ENCODE peak calls at places on chromosomes 11 and 22, in five cellular contexts. One of them, this sample, is unnamed.

GRCh38 chr11:67266424-67267187 is at the start of gene GRK2:
- DNase-seq in EH: peak; percentile 61
- DNase-seq in iPS DF 6.9: no peak
- DNase-seq in activated naive CD4-positive, alpha-beta T cell: peak; percentile 43
- DNase-seq in brain microvascular endothelial cell: no peak
- DNase-seq in this sample: peak; percentile 73

GRCh38 chr11:17386331-17387084 is 2.0 kb downstream of the KCNJ11 start:
- DNase-seq in EH: peak; percentile 47
- DNase-seq in iPS DF 6.9: no peak
- DNase-seq in activated naive CD4-positive, alpha-beta T cell: peak; percentile 13
- DNase-seq in brain microvascular endothelial cell: peak; percentile 35
- DNase-seq in this sample: peak; percentile 57

GRCh38 chr22:37428649-37429586 is 1.6 kb upstream of the ELFN2 start:
- DNase-seq in EH: peak; percentile 56
- DNase-seq in iPS DF 6.9: no peak
- DNase-seq in activated naive CD4-positive, alpha-beta T cell: peak; percentile 42
- DNase-seq in brain microvascular endothelial cell: no peak
- DNase-seq in this sample: peak; percentile 69

GRCh38 chr22:17968126-17968525 is 56.2 kb downstream of the MICAL3 start:
- DNase-seq in EH: no peak
- DNase-seq in iPS DF 6.9: no peak
- DNase-seq in activated naive CD4-positive, alpha-beta T cell: no peak
- DNase-seq in brain microvascular endothelial cell: no peak
- DNase-seq in this sample: no peak

GRCh38 chr22:33440756-33441155 is 382.6 kb upstream of the SYN3 start:
- DNase-seq in EH: no peak
- DNase-seq in iPS DF 6.9: no peak
- DNase-seq in activated naive CD4-positive, alpha-beta T cell: no peak
- DNase-seq in brain microvascular endothelial cell: no peak
- DNase-seq in this sample: no peak

GRCh38 chr22:33851985-33852384 is 68.3 kb downstream of the LARGE1 start:
- DNase-seq in EH: no peak
- DNase-seq in iPS DF 6.9: no peak
- DNase-seq in activated naive CD4-positive, alpha-beta T cell: no peak
- DNase-seq in brain microvascular endothelial cell: no peak
- DNase-seq in this sample: peak; percentile 13

GRCh38 chr11:91866642-91867041 is 358.0 kb upstream of the FAT3 start:
- DNase-seq in EH: no peak
- DNase-seq in iPS DF 6.9: no peak
- DNase-seq in activated naive CD4-positive, alpha-beta T cell: no peak
- DNase-seq in brain microvascular endothelial cell: no peak
- DNase-seq in this sample: no peak

GRCh38 chr11:31711137-31711536 is 100.0 kb downstream of the PAX6 start:
- DNase-seq in EH: no peak
- DNase-seq in iPS DF 6.9: no peak
- DNase-seq in activated naive CD4-positive, alpha-beta T cell: no peak
- DNase-seq in brain microvascular endothelial cell: no peak
- DNase-seq in this sample: no peak

GRCh38 chr22:28773461-28773867 is 969 bp downstream of the CCDC117 start:
- DNase-seq in EH: no peak
- DNase-seq in iPS DF 6.9: no peak
- DNase-seq in activated naive CD4-positive, alpha-beta T cell: no peak
- DNase-seq in brain microvascular endothelial cell: no peak
- DNase-seq in this sample: no peak

GRCh38 chr11:12543596-12544415 is 130.4 kb upstream of the TEAD1 start:
- DNase-seq in EH: peak; percentile 27
- DNase-seq in iPS DF 6.9: no peak
- DNase-seq in activated naive CD4-positive, alpha-beta T cell: no peak
- DNase-seq in brain microvascular endothelial cell: no peak
- DNase-seq in this sample: no peak

GRCh38 chr22:35921777-35922176 is 106.8 kb downstream of the RBFOX2 start:
- DNase-seq in EH: peak; percentile 93
- DNase-seq in iPS DF 6.9: peak; percentile 47
- DNase-seq in activated naive CD4-positive, alpha-beta T cell: no peak
- DNase-seq in brain microvascular endothelial cell: peak; percentile 88
- DNase-seq in this sample: peak; percentile 94

GRCh38 chr11:36361901-36362391 is 65.9 kb downstream of the PRR5L start:
- DNase-seq in EH: peak; percentile 97
- DNase-seq in iPS DF 6.9: no peak
- DNase-seq in activated naive CD4-positive, alpha-beta T cell: no peak
- DNase-seq in brain microvascular endothelial cell: peak; percentile 94
- DNase-seq in this sample: peak; percentile 95

GRCh38 chr22:49751318-49751967 is 76.2 kb downstream of the BRD1 start:
- DNase-seq in EH: no peak
- DNase-seq in iPS DF 6.9: no peak
- DNase-seq in activated naive CD4-positive, alpha-beta T cell: no peak
- DNase-seq in brain microvascular endothelial cell: no peak
- DNase-seq in this sample: no peak

GRCh38 chr11:42812408-42812807 is 499.4 kb upstream of the API5 start:
- DNase-seq in EH: no peak
- DNase-seq in iPS DF 6.9: no peak
- DNase-seq in activated naive CD4-positive, alpha-beta T cell: no peak
- DNase-seq in brain microvascular endothelial cell: no peak
- DNase-seq in this sample: no peak

GRCh38 chr22:25406510-25407210 is 157.8 kb upstream of the GRK3 start:
- DNase-seq in EH: no peak
- DNase-seq in iPS DF 6.9: no peak
- DNase-seq in activated naive CD4-positive, alpha-beta T cell: no peak
- DNase-seq in brain microvascular endothelial cell: no peak
- DNase-seq in this sample: no peak

GRCh38 chr11:15621565-15621964 is 506.8 kb downstream of the INSC start:
- DNase-seq in EH: no peak
- DNase-seq in iPS DF 6.9: no peak
- DNase-seq in activated naive CD4-positive, alpha-beta T cell: no peak
- DNase-seq in brain microvascular endothelial cell: no peak
- DNase-seq in this sample: no peak

GRCh38 chr11:44905131-44905866 is 45.4 kb downstream of the TP53I11 start:
- DNase-seq in EH: no peak
- DNase-seq in iPS DF 6.9: no peak
- DNase-seq in activated naive CD4-positive, alpha-beta T cell: no peak
- DNase-seq in brain microvascular endothelial cell: no peak
- DNase-seq in this sample: no peak

GRCh38 chr11:72864692-72865655 is 50.8 kb downstream of the ATG16L2 start:
- DNase-seq in EH: peak; percentile 90
- DNase-seq in iPS DF 6.9: no peak
- DNase-seq in activated naive CD4-positive, alpha-beta T cell: no peak
- DNase-seq in brain microvascular endothelial cell: peak; percentile 38
- DNase-seq in this sample: peak; percentile 31

GRCh38 chr11:115279831-115280761 is 224.1 kb downstream of the CADM1 start:
- DNase-seq in EH: peak; percentile 78
- DNase-seq in iPS DF 6.9: no peak
- DNase-seq in activated naive CD4-positive, alpha-beta T cell: no peak
- DNase-seq in brain microvascular endothelial cell: no peak
- DNase-seq in this sample: no peak

GRCh38 chr11:18706330-18707243 is 8.0 kb downstream of the TMEM86A start:
- DNase-seq in EH: peak; percentile 30
- DNase-seq in iPS DF 6.9: no peak
- DNase-seq in activated naive CD4-positive, alpha-beta T cell: peak; percentile 44
- DNase-seq in brain microvascular endothelial cell: no peak
- DNase-seq in this sample: peak; percentile 28

GRCh38 chr11:50088231-50088630 is 55.6 kb downstream of the OR4C45 start:
- DNase-seq in EH: no peak
- DNase-seq in iPS DF 6.9: no peak
- DNase-seq in activated naive CD4-positive, alpha-beta T cell: no peak
- DNase-seq in brain microvascular endothelial cell: no peak
- DNase-seq in this sample: no peak

GRCh38 chr11:5690736-5691135 is 1.1 kb downstream of the TRIM22 start:
- DNase-seq in EH: peak; percentile 49
- DNase-seq in iPS DF 6.9: no peak
- DNase-seq in activated naive CD4-positive, alpha-beta T cell: no peak
- DNase-seq in brain microvascular endothelial cell: no peak
- DNase-seq in this sample: peak; percentile 37

GRCh38 chr11:6655020-6655789 is 404 bp downstream of the DCHS1 start:
- DNase-seq in EH: peak; percentile 50
- DNase-seq in iPS DF 6.9: no peak
- DNase-seq in activated naive CD4-positive, alpha-beta T cell: peak; percentile 18
- DNase-seq in brain microvascular endothelial cell: no peak
- DNase-seq in this sample: peak; percentile 64

GRCh38 chr11:114398303-114398920 is 1.9 kb downstream of the C11orf71 start:
- DNase-seq in EH: no peak
- DNase-seq in iPS DF 6.9: no peak
- DNase-seq in activated naive CD4-positive, alpha-beta T cell: no peak
- DNase-seq in brain microvascular endothelial cell: no peak
- DNase-seq in this sample: no peak

GRCh38 chr11:67507242-67507890 is 596 bp downstream of the CDK2AP2 start:
- DNase-seq in EH: peak; percentile 82
- DNase-seq in iPS DF 6.9: no peak
- DNase-seq in activated naive CD4-positive, alpha-beta T cell: no peak
- DNase-seq in brain microvascular endothelial cell: peak; percentile 64
- DNase-seq in this sample: peak; percentile 66

GRCh38 chr11:17986007-17986710 is 26.7 kb downstream of the SERGEF start:
- DNase-seq in EH: peak; percentile 71
- DNase-seq in iPS DF 6.9: no peak
- DNase-seq in activated naive CD4-positive, alpha-beta T cell: no peak
- DNase-seq in brain microvascular endothelial cell: peak; percentile 53
- DNase-seq in this sample: peak; percentile 85

GRCh38 chr11:57416436-57416835 is 10.5 kb downstream of the SLC43A3 start:
- DNase-seq in EH: no peak
- DNase-seq in iPS DF 6.9: no peak
- DNase-seq in activated naive CD4-positive, alpha-beta T cell: no peak
- DNase-seq in brain microvascular endothelial cell: no peak
- DNase-seq in this sample: no peak

GRCh38 chr22:21455334-21456089 is 11.7 kb upstream of the TMEM191C start:
- DNase-seq in EH: no peak
- DNase-seq in iPS DF 6.9: no peak
- DNase-seq in activated naive CD4-positive, alpha-beta T cell: no peak
- DNase-seq in brain microvascular endothelial cell: no peak
- DNase-seq in this sample: no peak

GRCh38 chr22:22748297-22748743 is 103.9 kb downstream of the GGTLC2 start:
- DNase-seq in EH: peak; percentile 61
- DNase-seq in iPS DF 6.9: no peak
- DNase-seq in activated naive CD4-positive, alpha-beta T cell: no peak
- DNase-seq in brain microvascular endothelial cell: peak; percentile 65
- DNase-seq in this sample: peak; percentile 74

GRCh38 chr11:93589347-93589746 is 46.2 kb upstream of the SMCO4 start:
- DNase-seq in EH: no peak
- DNase-seq in iPS DF 6.9: no peak
- DNase-seq in activated naive CD4-positive, alpha-beta T cell: no peak
- DNase-seq in brain microvascular endothelial cell: no peak
- DNase-seq in this sample: no peak

GRCh38 chr11:82980292-82980691 is 78.8 kb downstream of the DDIAS start:
- DNase-seq in EH: peak; percentile 95
- DNase-seq in iPS DF 6.9: no peak
- DNase-seq in activated naive CD4-positive, alpha-beta T cell: no peak
- DNase-seq in brain microvascular endothelial cell: peak; percentile 74
- DNase-seq in this sample: peak; percentile 72

GRCh38 chr11:130383363-130384168 is 44.8 kb downstream of the ADAMTS8 start:
- DNase-seq in EH: peak; percentile 88
- DNase-seq in iPS DF 6.9: no peak
- DNase-seq in activated naive CD4-positive, alpha-beta T cell: no peak
- DNase-seq in brain microvascular endothelial cell: peak; percentile 94
- DNase-seq in this sample: peak; percentile 83

GRCh38 chr11:61273151-61274078 is 21.7 kb downstream of the VWCE start:
- DNase-seq in EH: no peak
- DNase-seq in iPS DF 6.9: no peak
- DNase-seq in activated naive CD4-positive, alpha-beta T cell: no peak
- DNase-seq in brain microvascular endothelial cell: no peak
- DNase-seq in this sample: no peak

GRCh38 chr11:70530629-70531185 is 132.4 kb downstream of the CTTN start:
- DNase-seq in EH: no peak
- DNase-seq in iPS DF 6.9: no peak
- DNase-seq in activated naive CD4-positive, alpha-beta T cell: no peak
- DNase-seq in brain microvascular endothelial cell: no peak
- DNase-seq in this sample: no peak